ENCODE peak calls at places on chromosome 9, in five cellular contexts. Y is GM10248; L is NCI-H345; H is fibroblast of pulmonary artery; U is effector memory CD8-positive, alpha-beta T cell. O is an unnamed sample.

GRCh38 chr9:99451121-99451606 is 229.1 kb downstream of the SEC61B start:
- DNase-seq in Y (no peak), L (no peak), H (no peak), U (no peak), O (no peak)

GRCh38 chr9:214488-215448 is at the start of gene DOCK8:
- DNase-seq in H (peak), U (peak), L (peak), Y (peak), O (peak)

GRCh38 chr9:5264219-5264595 is 33.0 kb downstream of the INSL4 start:
- DNase-seq in L (no peak), H (no peak), U (no peak), Y (no peak), O (no peak)

GRCh38 chr9:7166074-7166473 is 408.3 kb downstream of the KDM4C start:
- DNase-seq in L (no peak), Y (no peak), H (no peak), U (no peak), O (no peak)

GRCh38 chr9:123069010-123069481 is 35.6 kb downstream of the GPR21 start:
- DNase-seq in L (no peak), U (no peak), Y (no peak), H (peak), O (no peak)

GRCh38 chr9:37364751-37365360 is 57.6 kb upstream of the GRHPR start:
- DNase-seq in U (peak), H (no peak), Y (no peak), L (no peak), O (no peak)

GRCh38 chr9:21974542-21975409 is 19.4 kb downstream of the CDKN2A start:
- DNase-seq in U (no peak), Y (peak), L (peak), H (peak), O (no peak)

GRCh38 chr9:16611001-16611400 is 259.5 kb downstream of the BNC2 start:
- DNase-seq in U (no peak), H (peak), Y (no peak), L (no peak), O (no peak)

GRCh38 chr9:124426361-124426760 is 11.1 kb upstream of the PSMB7 start:
- DNase-seq in H (no peak), L (no peak), Y (no peak), U (no peak), O (no peak)

GRCh38 chr9:133103183-133103986 is 17.7 kb downstream of the RALGDS start:
- DNase-seq in Y (peak), L (peak), U (peak), H (peak), O (peak)

GRCh38 chr9:116632990-116633441 is 54.1 kb upstream of the TRIM32 start:
- DNase-seq in L (no peak), Y (no peak), U (no peak), H (peak), O (no peak)

GRCh38 chr9:131886839-131887238 is 147.0 kb upstream of the RAPGEF1 start:
- DNase-seq in U (no peak), H (peak), Y (no peak), L (no peak), O (no peak)

GRCh38 chr9:20760246-20760901 is 76.3 kb downstream of the FOCAD start:
- DNase-seq in U (no peak), Y (no peak), H (peak), L (no peak), O (no peak)

GRCh38 chr9:83451308-83451707 is 86.9 kb downstream of the FRMD3 start:
- DNase-seq in U (no peak), L (peak), Y (no peak), H (no peak), O (no peak)

GRCh38 chr9:16074962-16075361 is 522.1 kb downstream of the CCDC171 start:
- DNase-seq in U (no peak), Y (no peak), L (no peak), H (peak), O (no peak)

GRCh38 chr9:93666279-93666784 is 89.9 kb downstream of the PHF2 start:
- DNase-seq in U (no peak), Y (no peak), L (no peak), H (no peak), O (no peak)

GRCh38 chr9:134205636-134206316 is 41.4 kb upstream of the RNU6ATAC start:
- DNase-seq in L (no peak), Y (no peak), U (no peak), H (peak), O (no peak)

GRCh38 chr9:19994296-19994695 is 205.5 kb upstream of the SLC24A2 start:
- DNase-seq in Y (no peak), U (no peak), H (no peak), L (peak), O (no peak)

GRCh38 chr9:92147030-92147853 is 32.0 kb upstream of the SPTLC1 start:
- DNase-seq in Y (peak), H (peak), U (no peak), L (peak), O (no peak)

GRCh38 chr9:125889524-125890473 is 142.6 kb downstream of the PBX3 start:
- DNase-seq in H (peak), U (peak), Y (peak), L (peak), O (peak)

GRCh38 chr9:89442501-89442978 is 55.4 kb downstream of the SEMA4D start:
- DNase-seq in L (no peak), Y (peak), H (no peak), U (no peak), O (no peak)

GRCh38 chr9:2727966-2728613 is 10.8 kb downstream of the KCNV2 start:
- DNase-seq in Y (peak), U (peak), L (peak), H (peak), O (no peak)

GRCh38 chr9:97398999-97399758 is 12.7 kb upstream of the TDRD7 start:
- DNase-seq in Y (peak), H (peak), U (peak), L (peak), O (peak)

GRCh38 chr9:98129451-98129881 is 10.4 kb upstream of the TRIM14 start:
- DNase-seq in H (no peak), Y (peak), L (no peak), U (no peak), O (no peak)

GRCh38 chr9:134413890-134414731 is 87.9 kb downstream of the RXRA start:
- DNase-seq in U (no peak), L (peak), Y (no peak), H (peak), O (peak)

GRCh38 chr9:70613024-70613768 is 198.7 kb upstream of the KLF9 start:
- DNase-seq in L (no peak), H (no peak), U (no peak), Y (no peak), O (no peak)

GRCh38 chr9:316382-316965 is 101.8 kb downstream of the DOCK8 start:
- DNase-seq in U (no peak), Y (no peak), H (peak), L (no peak), O (no peak)

GRCh38 chr9:99050292-99050911 is 54.5 kb upstream of the TGFBR1 start:
- DNase-seq in Y (no peak), L (peak), U (no peak), H (no peak), O (no peak)

GRCh38 chr9:34047864-34048729 is 590 bp downstream of the UBAP2 start:
- DNase-seq in Y (peak), L (peak), U (no peak), H (no peak), O (no peak)

GRCh38 chr9:113152699-113153098 is 1.9 kb downstream of the SLC31A2 start:
- DNase-seq in U (no peak), L (no peak), H (no peak), Y (no peak), O (no peak)

GRCh38 chr9:113309204-113309813 is 6.1 kb upstream of the RNF183 start:
- DNase-seq in U (peak), Y (peak), H (peak), L (peak), O (peak)

GRCh38 chr9:134981001-134981400 is 63.3 kb upstream of the FCN1 start:
- DNase-seq in H (no peak), Y (no peak), U (no peak), L (no peak), O (no peak)

GRCh38 chr9:94625835-94626234 is 13.5 kb downstream of the FBP1 start:
- DNase-seq in U (no peak), Y (no peak), L (no peak), H (no peak), O (no peak)

GRCh38 chr9:107243757-107244156 is 39.3 kb upstream of the RAD23B start:
- DNase-seq in Y (peak), H (peak), U (no peak), L (peak), O (no peak)

GRCh38 chr9:105881654-105882349 is 187.5 kb downstream of the TMEM38B start:
- DNase-seq in L (peak), H (peak), Y (peak), U (peak), O (peak)

GRCh38 chr9:135480071-135480941 is 724 bp downstream of the PPP1R26 start:
- DNase-seq in U (no peak), H (peak), L (peak), Y (peak), O (no peak)

GRCh38 chr9:28249424-28249823 is 676.1 kb upstream of the C9orf72 start:
- DNase-seq in U (no peak), H (no peak), Y (no peak), L (no peak), O (no peak)

GRCh38 chr9:135022191-135022870 is 65.1 kb upstream of the OLFM1 start:
- DNase-seq in U (no peak), H (no peak), Y (no peak), L (no peak), O (no peak)

GRCh38 chr9:108041551-108041950 is 552.0 kb upstream of the KLF4 start:
- DNase-seq in H (peak), U (no peak), Y (no peak), L (no peak), O (no peak)

O was measured in frontal cortex.